ENCODE peak calls at places on chromosomes 11 and 22, in ten cellular contexts. One of them, this sample, is unnamed.
A peak's percentile ranks its signal among the peaks of the same experiment; 100 is the strongest.

GRCh38 chr11:114925591-114925990 is 247.3 kb downstream of the NXPE2 start:
- DNase-seq in spleen: no peak
- DNase-seq in fibroblast of pulmonary artery: no peak
- DNase-seq in cardiac fibroblast: no peak
- DNase-seq in fibroblast of mammary gland: no peak
- DNase-seq in GM12865: no peak
- DNase-seq in heart right ventricle: no peak
- DNase-seq in psoas muscle: no peak
- DNase-seq in dorsolateral prefrontal cortex: no peak
- DNase-seq in IMR-90: no peak
- DNase-seq in this sample: no peak

GRCh38 chr11:64337538-64338249 is 2.3 kb upstream of the CCDC88B start:
- DNase-seq in spleen: no peak
- DNase-seq in fibroblast of pulmonary artery: peak; percentile 22
- DNase-seq in cardiac fibroblast: no peak
- DNase-seq in fibroblast of mammary gland: peak; percentile 49
- DNase-seq in GM12865: no peak
- DNase-seq in heart right ventricle: no peak
- DNase-seq in psoas muscle: no peak
- DNase-seq in dorsolateral prefrontal cortex: no peak
- DNase-seq in IMR-90: no peak
- DNase-seq in this sample: no peak

GRCh38 chr11:105862736-105863367 is 159.2 kb downstream of the MSANTD4 start:
- DNase-seq in spleen: no peak
- DNase-seq in fibroblast of pulmonary artery: peak; percentile 75
- DNase-seq in cardiac fibroblast: peak; percentile 73
- DNase-seq in fibroblast of mammary gland: peak; percentile 65
- DNase-seq in GM12865: peak; percentile 40
- DNase-seq in heart right ventricle: no peak
- DNase-seq in psoas muscle: no peak
- DNase-seq in dorsolateral prefrontal cortex: no peak
- DNase-seq in IMR-90: peak; percentile 68
- DNase-seq in this sample: peak; percentile 64

GRCh38 chr11:87754685-87755084 is 420.6 kb downstream of the RAB38 start:
- DNase-seq in spleen: no peak
- DNase-seq in fibroblast of pulmonary artery: no peak
- DNase-seq in cardiac fibroblast: no peak
- DNase-seq in fibroblast of mammary gland: no peak
- DNase-seq in GM12865: no peak
- DNase-seq in heart right ventricle: no peak
- DNase-seq in psoas muscle: no peak
- DNase-seq in dorsolateral prefrontal cortex: no peak
- DNase-seq in IMR-90: no peak
- DNase-seq in this sample: peak; percentile 68

GRCh38 chr11:71240865-71241691 is 11.3 kb downstream of the SHANK2 start:
- DNase-seq in spleen: peak; percentile 59
- DNase-seq in fibroblast of pulmonary artery: peak; percentile 88
- DNase-seq in cardiac fibroblast: peak; percentile 82
- DNase-seq in fibroblast of mammary gland: peak; percentile 93
- DNase-seq in GM12865: peak; percentile 26
- DNase-seq in heart right ventricle: no peak
- DNase-seq in psoas muscle: peak; percentile 68
- DNase-seq in dorsolateral prefrontal cortex: no peak
- DNase-seq in IMR-90: peak; percentile 94
- DNase-seq in this sample: peak; percentile 92

GRCh38 chr22:20904008-20904979 is 12.9 kb upstream of the CRKL start:
- DNase-seq in spleen: no peak
- DNase-seq in fibroblast of pulmonary artery: peak; percentile 99
- DNase-seq in cardiac fibroblast: peak; percentile 99
- DNase-seq in fibroblast of mammary gland: peak; percentile 99
- DNase-seq in GM12865: no peak
- DNase-seq in heart right ventricle: no peak
- DNase-seq in psoas muscle: no peak
- DNase-seq in dorsolateral prefrontal cortex: no peak
- DNase-seq in IMR-90: peak; percentile 99
- DNase-seq in this sample: peak; percentile 99

GRCh38 chr11:31995525-31996123 is 95.2 kb upstream of the RCN1 start:
- DNase-seq in spleen: no peak
- DNase-seq in fibroblast of pulmonary artery: peak; percentile 14
- DNase-seq in cardiac fibroblast: peak; percentile 11
- DNase-seq in fibroblast of mammary gland: no peak
- DNase-seq in GM12865: peak; percentile 75
- DNase-seq in heart right ventricle: no peak
- DNase-seq in psoas muscle: no peak
- DNase-seq in dorsolateral prefrontal cortex: no peak
- DNase-seq in IMR-90: peak; percentile 19
- DNase-seq in this sample: no peak

GRCh38 chr11:9982127-9982795 is 311.8 kb downstream of the SBF2 start:
- DNase-seq in spleen: no peak
- DNase-seq in fibroblast of pulmonary artery: no peak
- DNase-seq in cardiac fibroblast: peak; percentile 54
- DNase-seq in fibroblast of mammary gland: peak; percentile 36
- DNase-seq in GM12865: no peak
- DNase-seq in heart right ventricle: no peak
- DNase-seq in psoas muscle: no peak
- DNase-seq in dorsolateral prefrontal cortex: no peak
- DNase-seq in IMR-90: no peak
- DNase-seq in this sample: peak; percentile 84

GRCh38 chr22:43150731-43151206 is 590 bp upstream of the TSPO start:
- DNase-seq in spleen: peak; percentile 81
- DNase-seq in fibroblast of pulmonary artery: no peak
- DNase-seq in cardiac fibroblast: no peak
- DNase-seq in fibroblast of mammary gland: no peak
- DNase-seq in GM12865: no peak
- DNase-seq in heart right ventricle: no peak
- DNase-seq in psoas muscle: no peak
- DNase-seq in dorsolateral prefrontal cortex: no peak
- DNase-seq in IMR-90: no peak
- DNase-seq in this sample: no peak

GRCh38 chr22:43151251-43152000 is at the start of gene TSPO:
- DNase-seq in spleen: peak; percentile 95
- DNase-seq in fibroblast of pulmonary artery: peak; percentile 44
- DNase-seq in cardiac fibroblast: peak; percentile 58
- DNase-seq in fibroblast of mammary gland: peak; percentile 35
- DNase-seq in GM12865: peak; percentile 42
- DNase-seq in heart right ventricle: peak; percentile 78
- DNase-seq in psoas muscle: peak; percentile 91
- DNase-seq in dorsolateral prefrontal cortex: peak; percentile 69
- DNase-seq in IMR-90: peak; percentile 19
- DNase-seq in this sample: peak; percentile 49

GRCh38 chr22:43152001-43152354 is 619 bp downstream of the TSPO start:
- DNase-seq in spleen: no peak
- DNase-seq in fibroblast of pulmonary artery: no peak
- DNase-seq in cardiac fibroblast: no peak
- DNase-seq in fibroblast of mammary gland: no peak
- DNase-seq in GM12865: no peak
- DNase-seq in heart right ventricle: no peak
- DNase-seq in psoas muscle: no peak
- DNase-seq in dorsolateral prefrontal cortex: no peak
- DNase-seq in IMR-90: no peak
- DNase-seq in this sample: no peak

GRCh38 chr22:43153916-43154315 is 2.6 kb downstream of the TSPO start:
- DNase-seq in spleen: no peak
- DNase-seq in fibroblast of pulmonary artery: no peak
- DNase-seq in cardiac fibroblast: peak; percentile 35
- DNase-seq in fibroblast of mammary gland: peak; percentile 43
- DNase-seq in GM12865: no peak
- DNase-seq in heart right ventricle: no peak
- DNase-seq in psoas muscle: no peak
- DNase-seq in dorsolateral prefrontal cortex: no peak
- DNase-seq in IMR-90: no peak
- DNase-seq in this sample: no peak

DNA sequence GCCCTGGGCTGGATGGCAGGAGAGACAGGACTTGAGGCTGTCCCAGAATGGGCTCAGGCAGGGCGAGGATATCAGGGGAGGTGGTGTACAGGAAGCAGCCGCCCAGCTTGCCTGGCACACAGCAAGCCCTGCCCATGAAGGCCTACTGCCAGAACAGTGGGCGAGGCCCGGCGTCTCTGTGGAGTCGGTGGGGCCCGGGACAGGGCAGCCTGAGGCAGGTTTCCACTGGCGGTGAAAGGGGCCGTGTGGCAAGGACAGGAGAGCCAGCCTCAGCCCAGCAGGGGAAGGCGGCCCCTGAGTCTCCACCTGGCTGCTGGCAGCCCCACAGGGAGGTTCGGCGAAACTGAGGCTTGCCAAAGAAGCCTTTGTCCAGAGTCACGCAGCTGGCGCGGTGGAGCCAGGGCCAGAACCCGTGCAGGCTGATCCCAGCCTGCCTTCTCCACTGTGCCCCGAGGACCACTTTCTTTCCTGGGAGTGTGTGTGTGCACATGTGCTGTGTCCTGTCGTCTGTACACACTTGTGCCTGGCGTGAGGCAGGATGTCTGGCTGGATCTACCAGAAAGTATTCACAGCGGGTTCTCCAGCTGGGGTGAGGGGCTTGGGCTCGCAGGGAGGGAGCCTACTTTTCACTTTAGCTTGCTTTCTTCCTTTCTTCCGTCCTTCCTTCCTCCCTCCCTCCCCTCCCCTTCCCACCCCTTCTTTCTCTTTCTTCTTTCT is 1.2 kb downstream of the TSPO start:
- DNase-seq in spleen: peak; percentile 96
- DNase-seq in fibroblast of pulmonary artery: peak; percentile 45
- DNase-seq in cardiac fibroblast: peak; percentile 38
- DNase-seq in fibroblast of mammary gland: peak; percentile 37
- DNase-seq in GM12865: peak; percentile 51
- DNase-seq in heart right ventricle: peak; percentile 70
- DNase-seq in psoas muscle: peak; percentile 85
- DNase-seq in dorsolateral prefrontal cortex: peak; percentile 35
- DNase-seq in IMR-90: peak; percentile 22
- DNase-seq in this sample: peak; percentile 80
- H3K4me3 ChIP-seq in spleen: peak overlapping the region; percentile 92
- H3K4me3 ChIP-seq in fibroblast of pulmonary artery: peak overlapping the region; percentile 73
- H3K4me3 ChIP-seq in cardiac fibroblast: peak overlapping the region; percentile 70
- H3K4me3 ChIP-seq in fibroblast of mammary gland: peak overlapping the region; percentile 79
- H3K4me3 ChIP-seq in GM12865: peak overlapping the region; percentile 69
- H3K4me3 ChIP-seq in heart right ventricle: peak overlapping the region; percentile 75
- H3K4me3 ChIP-seq in psoas muscle: peak overlapping the region; percentile 82
- H3K4me3 ChIP-seq in dorsolateral prefrontal cortex: peak overlapping the region; percentile 91
- H3K4me3 ChIP-seq in IMR-90: peak overlapping the region; percentile 76
- H3K4me3 ChIP-seq in this sample: peak overlapping the region; percentile 82

GRCh38 chr11:250274-250673 is 13.5 kb downstream of the PSMD13 start:
- DNase-seq in spleen: no peak
- DNase-seq in fibroblast of pulmonary artery: no peak
- DNase-seq in cardiac fibroblast: no peak
- DNase-seq in fibroblast of mammary gland: no peak
- DNase-seq in GM12865: no peak
- DNase-seq in heart right ventricle: no peak
- DNase-seq in psoas muscle: no peak
- DNase-seq in dorsolateral prefrontal cortex: no peak
- DNase-seq in IMR-90: no peak
- DNase-seq in this sample: no peak

GRCh38 chr11:252666-253065 is 15.9 kb downstream of the PSMD13 start:
- DNase-seq in spleen: no peak
- DNase-seq in fibroblast of pulmonary artery: no peak
- DNase-seq in cardiac fibroblast: no peak
- DNase-seq in fibroblast of mammary gland: no peak
- DNase-seq in GM12865: no peak
- DNase-seq in heart right ventricle: no peak
- DNase-seq in psoas muscle: no peak
- DNase-seq in dorsolateral prefrontal cortex: no peak
- DNase-seq in IMR-90: no peak
- DNase-seq in this sample: no peak

GRCh38 chr11:253160-253885 is 16.5 kb downstream of the PSMD13 start:
- DNase-seq in spleen: no peak
- DNase-seq in fibroblast of pulmonary artery: no peak
- DNase-seq in cardiac fibroblast: no peak
- DNase-seq in fibroblast of mammary gland: no peak
- DNase-seq in GM12865: no peak
- DNase-seq in heart right ventricle: no peak
- DNase-seq in psoas muscle: no peak
- DNase-seq in dorsolateral prefrontal cortex: no peak
- DNase-seq in IMR-90: no peak
- DNase-seq in this sample: no peak

GRCh38 chr11:250740-251299 is 14.0 kb downstream of the PSMD13 start:
- DNase-seq in spleen: peak; percentile 89
- DNase-seq in fibroblast of pulmonary artery: peak; percentile 69
- DNase-seq in cardiac fibroblast: peak; percentile 73
- DNase-seq in fibroblast of mammary gland: peak; percentile 59
- DNase-seq in GM12865: peak; percentile 69
- DNase-seq in heart right ventricle: peak; percentile 48
- DNase-seq in psoas muscle: peak; percentile 68
- DNase-seq in dorsolateral prefrontal cortex: no peak
- DNase-seq in IMR-90: peak; percentile 42
- DNase-seq in this sample: peak; percentile 66

DNA sequence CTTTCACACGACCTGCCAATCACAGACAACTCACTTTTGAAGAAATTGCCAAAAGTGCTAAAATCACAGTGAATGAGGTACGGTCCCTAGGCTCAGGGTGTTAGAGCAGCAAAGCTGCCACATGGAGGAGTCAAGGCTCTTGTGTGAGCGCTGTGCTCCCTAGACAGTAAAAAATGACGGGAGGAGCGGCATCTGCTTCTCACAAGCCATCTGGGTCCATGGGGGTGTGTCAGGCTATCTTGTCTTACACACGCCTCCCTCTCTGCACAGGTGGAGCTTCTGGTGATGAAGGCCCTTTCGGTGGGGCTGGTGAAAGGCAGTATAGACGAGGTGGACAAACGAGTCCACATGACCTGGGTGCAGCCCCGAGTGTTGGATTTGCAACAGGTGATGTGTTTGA is 14.8 kb downstream of the PSMD13 start:
- DNase-seq in spleen: no peak
- DNase-seq in fibroblast of pulmonary artery: no peak
- DNase-seq in cardiac fibroblast: no peak
- DNase-seq in fibroblast of mammary gland: no peak
- DNase-seq in GM12865: peak; percentile 36
- DNase-seq in heart right ventricle: no peak
- DNase-seq in psoas muscle: no peak
- DNase-seq in dorsolateral prefrontal cortex: no peak
- DNase-seq in IMR-90: no peak
- DNase-seq in this sample: no peak
- TF ChIP-seq CTCF in spleen: no peak
- TF ChIP-seq CTCF in fibroblast of pulmonary artery: no peak
- TF ChIP-seq CTCF in cardiac fibroblast: no peak
- TF ChIP-seq CTCF in fibroblast of mammary gland: no peak
- TF ChIP-seq CTCF in GM12865: no peak
- TF ChIP-seq CTCF in heart right ventricle: no peak
- TF ChIP-seq CTCF in psoas muscle: no peak
- TF ChIP-seq CTCF in dorsolateral prefrontal cortex: no peak
- TF ChIP-seq CTCF in IMR-90: no peak
- TF ChIP-seq CTCF in this sample: no peak

GRCh38 chr11:111977141-111978027 is 40.2 kb downstream of the DIXDC1 start:
- DNase-seq in spleen: peak; percentile 82
- DNase-seq in fibroblast of pulmonary artery: peak; percentile 28
- DNase-seq in cardiac fibroblast: peak; percentile 31
- DNase-seq in fibroblast of mammary gland: peak; percentile 22
- DNase-seq in GM12865: peak; percentile 22
- DNase-seq in heart right ventricle: peak; percentile 72
- DNase-seq in psoas muscle: peak; percentile 86
- DNase-seq in dorsolateral prefrontal cortex: peak; percentile 62
- DNase-seq in IMR-90: no peak
- DNase-seq in this sample: peak; percentile 28

GRCh38 chr11:111976119-111976518 is 39.0 kb downstream of the DIXDC1 start:
- DNase-seq in spleen: no peak
- DNase-seq in fibroblast of pulmonary artery: no peak
- DNase-seq in cardiac fibroblast: no peak
- DNase-seq in fibroblast of mammary gland: no peak
- DNase-seq in GM12865: no peak
- DNase-seq in heart right ventricle: no peak
- DNase-seq in psoas muscle: no peak
- DNase-seq in dorsolateral prefrontal cortex: no peak
- DNase-seq in IMR-90: no peak
- DNase-seq in this sample: no peak

GRCh38 chr11:111980062-111980461 is 42.9 kb downstream of the DIXDC1 start:
- DNase-seq in spleen: no peak
- DNase-seq in fibroblast of pulmonary artery: no peak
- DNase-seq in cardiac fibroblast: no peak
- DNase-seq in fibroblast of mammary gland: no peak
- DNase-seq in GM12865: no peak
- DNase-seq in heart right ventricle: no peak
- DNase-seq in psoas muscle: no peak
- DNase-seq in dorsolateral prefrontal cortex: no peak
- DNase-seq in IMR-90: no peak
- DNase-seq in this sample: no peak

GRCh38 chr11:111976614-111977140 is 39.5 kb downstream of the DIXDC1 start:
- DNase-seq in spleen: no peak
- DNase-seq in fibroblast of pulmonary artery: no peak
- DNase-seq in cardiac fibroblast: peak; percentile 13
- DNase-seq in fibroblast of mammary gland: no peak
- DNase-seq in GM12865: no peak
- DNase-seq in heart right ventricle: no peak
- DNase-seq in psoas muscle: no peak
- DNase-seq in dorsolateral prefrontal cortex: no peak
- DNase-seq in IMR-90: no peak
- DNase-seq in this sample: peak; percentile 37

GRCh38 chr11:111978028-111978771 is 41.1 kb downstream of the DIXDC1 start:
- DNase-seq in spleen: no peak
- DNase-seq in fibroblast of pulmonary artery: peak; percentile 83
- DNase-seq in cardiac fibroblast: peak; percentile 79
- DNase-seq in fibroblast of mammary gland: peak; percentile 73
- DNase-seq in GM12865: no peak
- DNase-seq in heart right ventricle: peak; percentile 73
- DNase-seq in psoas muscle: peak; percentile 61
- DNase-seq in dorsolateral prefrontal cortex: peak; percentile 39
- DNase-seq in IMR-90: peak; percentile 64
- DNase-seq in this sample: peak; percentile 77
- H3K4me3 ChIP-seq in spleen: peak overlapping the region; percentile 58
- H3K4me3 ChIP-seq in fibroblast of pulmonary artery: peak overlapping the region; percentile 72
- H3K4me3 ChIP-seq in cardiac fibroblast: peak overlapping the region; percentile 76
- H3K4me3 ChIP-seq in fibroblast of mammary gland: peak overlapping the region; percentile 81
- H3K4me3 ChIP-seq in GM12865: no peak overlapping the region
- H3K4me3 ChIP-seq in heart right ventricle: peak overlapping the region; percentile 30
- H3K4me3 ChIP-seq in psoas muscle: peak overlapping the region; percentile 89
- H3K4me3 ChIP-seq in dorsolateral prefrontal cortex: peak overlapping the region; percentile 84
- H3K4me3 ChIP-seq in IMR-90: peak overlapping the region; percentile 91
- H3K4me3 ChIP-seq in this sample: peak overlapping the region; percentile 50

GRCh38 chr11:34674038-34674437 is 53.1 kb downstream of the EHF start:
- DNase-seq in spleen: no peak
- DNase-seq in fibroblast of pulmonary artery: no peak
- DNase-seq in cardiac fibroblast: no peak
- DNase-seq in fibroblast of mammary gland: no peak
- DNase-seq in GM12865: no peak
- DNase-seq in heart right ventricle: no peak
- DNase-seq in psoas muscle: no peak
- DNase-seq in dorsolateral prefrontal cortex: no peak
- DNase-seq in IMR-90: no peak
- DNase-seq in this sample: no peak
- TF ChIP-seq CTCF in spleen: no peak
- TF ChIP-seq CTCF in fibroblast of pulmonary artery: no peak
- TF ChIP-seq CTCF in cardiac fibroblast: no peak
- TF ChIP-seq CTCF in fibroblast of mammary gland: no peak
- TF ChIP-seq CTCF in GM12865: no peak
- TF ChIP-seq CTCF in heart right ventricle: no peak
- TF ChIP-seq CTCF in psoas muscle: no peak
- TF ChIP-seq CTCF in dorsolateral prefrontal cortex: no peak
- TF ChIP-seq CTCF in IMR-90: no peak
- TF ChIP-seq CTCF in this sample: no peak

This sample was measured in epithelial cell of esophagus.